ENCODE peak calls at places on chromosomes 5 and 9, in five cellular contexts. A, K, H, N and T are unnamed samples.

GRCh38 chr5:83925952-83926351 is 205.3 kb upstream of the HAPLN1 start:
- DNase-seq in A (no peak), K (no peak), H (no peak), N (no peak), T (no peak)

GRCh38 chr9:5321058-5321457 is 16.5 kb upstream of the RLN2 start:
- DNase-seq in A (peak; percentile 1), K (peak; percentile 18), H (peak; percentile 4), N (no peak), T (peak; percentile 3)

GRCh38 chr9:129154866-129155477 is 23.1 kb downstream of the IER5L start:
- DNase-seq in A (no peak), K (no peak), H (no peak), N (no peak), T (no peak)

GRCh38 chr9:108086624-108087023 is 597.1 kb upstream of the KLF4 start:
- DNase-seq in A (no peak), K (no peak), H (no peak), N (no peak), T (no peak)

GRCh38 chr9:137021979-137022619 is 5.9 kb downstream of the ABCA2 start:
- DNase-seq in A (peak; percentile 24), K (peak; percentile 75), H (no peak), N (peak; percentile 63), T (peak; percentile 73)

GRCh38 chr5:178468196-178468685 is 122.0 kb downstream of the COL23A1 start:
- DNase-seq in A (no peak), K (no peak), H (no peak), N (no peak), T (no peak)

GRCh38 chr9:104903609-104904008 is 24.3 kb downstream of the ABCA1 start:
- DNase-seq in A (no peak), K (peak; percentile 78), H (no peak), N (no peak), T (no peak)

GRCh38 chr5:41790038-41790776 is 80.0 kb downstream of the OXCT1 start:
- DNase-seq in A (no peak), K (no peak), H (no peak), N (no peak), T (no peak)

GRCh38 chr5:160081495-160081894 is 37.8 kb downstream of the PWWP2A start:
- DNase-seq in A (no peak), K (no peak), H (no peak), N (no peak), T (no peak)

GRCh38 chr5:78726003-78726402 is 77.4 kb upstream of the LHFPL2 start:
- DNase-seq in A (no peak), K (no peak), H (no peak), N (no peak), T (no peak)

GRCh38 chr5:143355710-143356109 is 47.8 kb downstream of the NR3C1 start:
- DNase-seq in A (peak; percentile 77), K (peak; percentile 79), H (peak; percentile 85), N (peak; percentile 26), T (peak; percentile 88)

GRCh38 chr9:120477534-120478001 is 102.4 kb downstream of the CDK5RAP2 start:
- DNase-seq in A (no peak), K (peak; percentile 71), H (peak; percentile 33), N (no peak), T (peak; percentile 75)

GRCh38 chr9:5499889-5500398 is 10.4 kb upstream of the PDCD1LG2 start:
- DNase-seq in A (no peak), K (peak; percentile 80), H (peak; percentile 60), N (no peak), T (no peak)